ENCODE peak calls at places on chromosomes 2 and 18, in eight cellular contexts. P is lower lobe of right lung; U is tibial nerve; M is PC-3; O is spleen; F is CD8-positive, alpha-beta T cell; K is SK-N-SH; W is left ventricle myocardium inferior. N is an unnamed sample.
A peak's percentile ranks its signal among the peaks of the same experiment; 100 is the strongest.

GRCh38 chr18:66754335-66754734 is 150.4 kb upstream of the CDH19 start:
- DNase-seq in P (no peak), U (no peak), M (peak; percentile 43), O (no peak), F (no peak), K (no peak), W (no peak), N (no peak)

GRCh38 chr2:239263937-239264837 is 136.6 kb downstream of the HDAC4 start:
- DNase-seq in P (no peak), U (no peak), M (no peak), O (peak; percentile 84), F (no peak), K (no peak), W (no peak), N (no peak)

GRCh38 chr18:69785466-69785865 is 162.2 kb downstream of the CD226 start:
- DNase-seq in P (no peak), U (no peak), M (no peak), O (no peak), F (no peak), K (no peak), W (no peak), N (no peak)

GRCh38 chr18:49047540-49047939 is 96.8 kb upstream of the SMAD7 start:
- DNase-seq in P (no peak), U (no peak), M (no peak), O (no peak), F (no peak), K (no peak), W (no peak), N (no peak)

GRCh38 chr2:207163815-207164747 is 1.7 kb downstream of the KLF7 start:
- DNase-seq in P (peak; percentile 74), U (peak; percentile 30), M (peak; percentile 54), O (peak; percentile 84), F (no peak), K (no peak), W (peak; percentile 72), N (peak; percentile 86)

GRCh38 chr2:162091325-162092007 is 17.5 kb upstream of the DPP4 start:
- DNase-seq in P (no peak), U (no peak), M (peak; percentile 92), O (no peak), F (no peak), K (no peak), W (no peak), N (no peak)

GRCh38 chr18:62018034-62018760 is 125.4 kb upstream of the RNF152 start:
- DNase-seq in P (no peak), U (peak; percentile 23), M (no peak), O (no peak), F (no peak), K (peak; percentile 56), W (peak; percentile 54), N (no peak)

GRCh38 chr2:197452754-197453122 is 614 bp upstream of the COQ10B start:
- DNase-seq in P (no peak), U (no peak), M (no peak), O (no peak), F (no peak), K (no peak), W (no peak), N (no peak)

GRCh38 chr2:36173760-36174362 is 181.7 kb upstream of the CRIM1 start:
- DNase-seq in P (no peak), U (no peak), M (no peak), O (no peak), F (no peak), K (no peak), W (no peak), N (no peak)

GRCh38 chr2:75627902-75628504 is 18.6 kb upstream of the MRPL19 start:
- DNase-seq in P (peak; percentile 81), U (peak; percentile 48), M (peak; percentile 90), O (peak; percentile 86), F (peak; percentile 40), K (peak; percentile 64), W (peak; percentile 56), N (no peak)

DNA sequence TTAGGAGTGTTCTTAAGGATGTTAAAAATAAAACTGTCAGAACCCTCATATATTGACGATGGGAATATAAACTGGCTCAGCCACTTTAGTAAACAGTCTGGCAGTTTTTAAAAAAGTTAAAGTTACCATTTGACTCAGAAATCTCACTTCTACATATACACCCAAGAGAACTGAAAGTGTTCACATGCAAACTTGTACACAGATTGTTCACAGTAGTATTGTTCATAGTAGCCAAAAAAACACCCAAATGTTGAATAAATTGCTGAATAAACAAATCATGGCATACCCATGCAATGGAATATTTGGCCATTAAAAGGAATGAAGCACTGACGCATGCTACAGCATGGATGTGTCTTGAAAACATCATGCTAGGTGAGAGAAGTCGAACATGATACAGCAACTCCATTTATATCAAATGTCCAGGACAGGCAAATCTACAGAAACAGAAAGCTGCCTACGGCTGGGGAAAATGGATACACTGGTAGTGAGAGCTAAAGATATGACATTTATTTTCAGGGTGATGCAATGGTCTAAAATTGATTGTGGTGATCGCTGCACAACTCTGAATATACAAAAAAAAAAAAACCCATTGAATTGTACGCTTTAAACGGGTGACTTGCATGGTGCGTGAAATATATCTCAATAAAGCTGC is 10.1 kb downstream of the RPL31 start:
- DNase-seq in P (no peak), U (no peak), M (no peak), O (no peak), F (no peak), K (no peak), W (no peak), N (no peak)
- H3K27ac ChIP-seq in P (no peak overlapping the region), U (no peak overlapping the region), M (no peak overlapping the region), O (no peak overlapping the region), F (no peak overlapping the region), K (no peak overlapping the region), W (no peak overlapping the region), N (no peak overlapping the region)

DNA sequence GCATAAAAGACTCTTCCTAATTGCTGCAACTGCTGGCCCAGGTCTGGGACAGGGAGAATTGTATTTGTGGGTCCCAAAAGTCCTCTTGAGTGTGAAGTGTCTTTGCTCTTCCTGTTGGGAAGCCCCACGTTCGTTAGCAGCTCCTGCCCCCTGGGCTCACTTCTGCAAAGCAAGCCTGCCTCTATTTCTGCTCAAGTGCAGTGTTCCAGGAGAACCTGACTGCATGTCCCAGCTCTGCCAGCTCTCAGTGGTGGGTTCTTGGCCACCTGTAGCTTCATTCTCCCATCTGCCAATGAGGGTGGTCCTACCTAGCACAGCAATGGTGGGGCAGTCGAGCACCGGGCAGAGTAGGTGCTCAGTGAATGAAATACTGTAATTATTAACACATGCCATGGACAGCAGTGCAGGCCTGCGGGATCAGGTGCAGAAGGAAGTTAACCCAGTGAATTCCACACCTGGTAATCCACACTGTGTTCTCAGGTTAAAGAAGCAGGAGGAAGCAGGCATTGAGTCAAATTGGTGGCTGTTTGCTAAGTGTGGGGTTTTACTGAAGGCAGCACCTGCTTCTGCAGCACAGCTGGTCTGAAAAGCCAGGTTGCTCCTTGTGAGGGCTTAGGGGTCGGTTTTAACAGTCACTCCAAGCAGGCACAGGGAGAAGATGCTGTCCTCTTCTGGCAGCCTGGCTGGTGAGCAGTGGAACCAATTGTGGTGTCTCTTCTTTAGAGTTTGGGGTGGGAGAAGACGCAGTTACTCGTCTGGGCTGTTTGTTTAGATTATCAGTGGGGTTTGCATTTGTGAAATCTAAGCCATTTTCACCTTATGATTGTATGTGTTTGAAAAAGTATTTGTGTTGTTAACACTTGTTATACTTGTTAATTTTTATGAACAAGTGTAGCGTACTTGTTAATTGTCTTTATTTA is 54.3 kb downstream of the DGKD start:
- DNase-seq in P (no peak), U (no peak), M (no peak), O (no peak), F (no peak), K (no peak), W (no peak), N (peak; percentile 60)
- H3K4me1 ChIP-seq in P (peaks cover 32% of the 10 kb centered on the region), U (peaks cover 26% of the 10 kb centered on the region), M (peaks cover 12% of the 10 kb centered on the region), O (peaks cover 27% of the 10 kb centered on the region), F (peaks cover 71% of the 10 kb centered on the region), K (peaks cover 5% of the 10 kb centered on the region), W (peaks cover 40% of the 10 kb centered on the region), N (peaks cover 18% of the 10 kb centered on the region)

GRCh38 chr2:33730193-33730592 is 131.1 kb upstream of the FAM98A start:
- DNase-seq in P (no peak), U (no peak), M (no peak), O (no peak), F (no peak), K (no peak), W (no peak), N (no peak)
- H3K4me3 ChIP-seq in P (no peak overlapping the region), U (no peak overlapping the region), M (no peak overlapping the region), O (no peak overlapping the region), F (no peak overlapping the region), K (no peak overlapping the region), W (no peak overlapping the region), N (no peak overlapping the region)

DNA sequence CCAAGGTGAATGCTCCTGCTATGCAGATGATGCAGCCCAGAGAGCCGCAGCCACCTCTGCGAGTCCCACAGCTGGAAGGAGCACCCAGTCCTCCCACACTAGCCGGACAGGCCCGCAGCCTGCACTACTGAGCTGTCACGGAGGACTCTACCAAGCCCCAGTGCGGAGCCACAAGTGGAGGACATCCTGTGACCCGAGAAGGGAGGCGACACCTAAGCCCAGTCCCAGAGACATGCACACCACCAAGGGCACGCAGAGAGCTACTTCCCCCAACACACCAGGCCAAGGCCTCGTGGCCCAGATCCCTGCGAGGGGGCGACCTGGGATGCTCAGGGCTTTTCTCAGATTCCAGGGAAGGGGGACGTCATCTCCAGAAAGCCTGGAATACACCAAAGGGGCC is 12.9 kb downstream of the HS1BP3 start:
- DNase-seq in P (no peak), U (no peak), M (no peak), O (no peak), F (no peak), K (no peak), W (peak; percentile 14), N (no peak)
- H3K27ac ChIP-seq in P (no peak overlapping the region), U (no peak overlapping the region), M (no peak overlapping the region), O (no peak overlapping the region), F (no peak overlapping the region), K (no peak overlapping the region), W (peak overlapping the region; percentile 85), N (peak overlapping the region; percentile 95)

DNA sequence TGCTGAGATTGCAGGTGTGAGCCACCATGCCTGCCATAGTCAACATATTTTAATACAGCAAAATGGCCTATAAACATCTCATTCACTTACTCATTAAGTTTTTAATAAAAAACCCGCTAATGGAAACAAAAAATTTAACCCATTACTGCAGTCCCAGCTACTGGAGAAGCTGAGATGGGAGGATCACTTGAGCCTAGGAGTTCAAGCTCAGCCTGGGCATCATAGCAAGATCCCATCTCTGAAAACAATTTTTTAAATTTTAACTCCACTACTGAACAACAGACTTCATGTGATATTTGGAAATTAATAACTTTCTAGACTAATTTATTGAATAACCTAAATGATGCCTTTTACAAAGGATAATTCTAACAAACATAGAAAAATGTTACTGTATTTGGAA is 5.4 kb downstream of the PPP4R3B start:
- DNase-seq in P (no peak), U (no peak), M (no peak), O (no peak), F (no peak), K (no peak), W (no peak), N (no peak)
- H3K4me1 ChIP-seq in P (peaks cover 23% of the 10 kb centered on the region), U (peaks cover 56% of the 10 kb centered on the region), M (peaks cover 9% of the 10 kb centered on the region), O (peaks cover 44% of the 10 kb centered on the region), F (peaks cover 23% of the 10 kb centered on the region), K (peaks cover 6% of the 10 kb centered on the region), W (peaks cover 66% of the 10 kb centered on the region), N (no peaks in the 10 kb centered on the region)